ENCODE peak calls at places on chromosomes 16 and 17, in five cellular contexts. F, A, G, E and T are unnamed samples.

GRCh38 chr16:14485131-14485551 is 144.9 kb downstream of the PARN start:
- DNase-seq in F (no peak), A (no peak), G (no peak), E (no peak), T (no peak)

GRCh38 chr17:16938496-16939270 is 33.2 kb downstream of the TNFRSF13B start:
- DNase-seq in F (peak), A (no peak), G (no peak), E (no peak), T (peak)

GRCh38 chr16:9053006-9053601 is 38.3 kb upstream of the HAPSTR1 start:
- DNase-seq in F (no peak), A (no peak), G (no peak), E (peak), T (peak)

GRCh38 chr17:72677714-72678390 is 414.6 kb downstream of the SLC39A11 start:
- DNase-seq in F (no peak), A (no peak), G (no peak), E (no peak), T (no peak)

GRCh38 chr17:81002409-81003361 is 11.0 kb downstream of the CHMP6 start:
- DNase-seq in F (no peak), A (peak), G (no peak), E (peak), T (peak)

GRCh38 chr16:70304892-70305448 is 6.0 kb downstream of the DDX19B start:
- DNase-seq in F (no peak), A (no peak), G (no peak), E (no peak), T (no peak)

GRCh38 chr17:15882058-15882720 is 62.7 kb upstream of the ADORA2B start:
- DNase-seq in F (no peak), A (no peak), G (no peak), E (no peak), T (no peak)

GRCh38 chr17:47987240-47987835 is 16.4 kb downstream of the CDK5RAP3 start:
- DNase-seq in F (no peak), A (peak), G (no peak), E (peak), T (peak)

GRCh38 chr17:57257213-57257873 is 1.0 kb downstream of the MSI2 start:
- DNase-seq in F (no peak), A (no peak), G (no peak), E (no peak), T (no peak)